ENCODE peak calls at places on chromosome 21, in ten cellular contexts. L, T, D, C, A, R, E, X, S and U are unnamed samples.

GRCh38 chr21:15326032-15326867 is 261.4 kb upstream of the NRIP1 start:
- DNase-seq in L (no peak), T (no peak), D (no peak), C (no peak), A (no peak), R (no peak), E (no peak), X (no peak), S (no peak), U (no peak)

GRCh38 chr21:21688877-21689276 is 690.7 kb downstream of the NCAM2 start:
- DNase-seq in L (no peak), T (peak), D (peak), C (peak), A (peak), R (peak), E (peak), X (no peak), S (no peak), U (no peak)

GRCh38 chr21:15706686-15707085 is 23.1 kb upstream of the USP25 start:
- DNase-seq in L (no peak), T (no peak), D (no peak), C (no peak), A (peak), R (peak), E (no peak), X (no peak), S (peak), U (no peak)

GRCh38 chr21:41399401-41399800 is 26.6 kb upstream of the MX1 start:
- DNase-seq in L (no peak), T (no peak), D (no peak), C (no peak), A (peak), R (no peak), E (no peak), X (no peak), S (no peak), U (no peak)

GRCh38 chr21:28337319-28337718 is 655.4 kb downstream of the LTN1 start:
- DNase-seq in L (no peak), T (no peak), D (no peak), C (no peak), A (peak), R (peak), E (no peak), X (no peak), S (peak), U (no peak)

GRCh38 chr21:33478858-33479678 is 706 bp downstream of the TMEM50B start:
- DNase-seq in L (peak), T (peak), D (peak), C (peak), A (peak), R (peak), E (peak), X (peak), S (peak), U (no peak)

GRCh38 chr21:16125274-16125673 is 395.5 kb downstream of the USP25 start:
- DNase-seq in L (no peak), T (no peak), D (no peak), C (no peak), A (no peak), R (no peak), E (no peak), X (no peak), S (no peak), U (no peak)

GRCh38 chr21:27681038-27681437 is 714.1 kb upstream of the ADAMTS5 start:
- DNase-seq in L (no peak), T (no peak), D (no peak), C (no peak), A (no peak), R (peak), E (no peak), X (no peak), S (peak), U (no peak)

GRCh38 chr21:34974162-34974981 is 74.7 kb downstream of the RUNX1 start:
- DNase-seq in L (no peak), T (no peak), D (no peak), C (no peak), A (no peak), R (no peak), E (no peak), X (no peak), S (no peak), U (no peak)

GRCh38 chr21:35025206-35026152 is 23.6 kb downstream of the RUNX1 start:
- DNase-seq in L (no peak), T (no peak), D (no peak), C (no peak), A (peak), R (no peak), E (no peak), X (no peak), S (no peak), U (no peak)

GRCh38 chr21:27700974-27701614 is 734.2 kb upstream of the ADAMTS5 start:
- DNase-seq in L (peak), T (peak), D (peak), C (peak), A (peak), R (peak), E (peak), X (peak), S (peak), U (no peak)

GRCh38 chr21:34843562-34843961 is 174.8 kb downstream of the CLIC6 start:
- DNase-seq in L (peak), T (peak), D (no peak), C (no peak), A (no peak), R (no peak), E (no peak), X (no peak), S (no peak), U (no peak)

GRCh38 chr21:16563795-16564194 is 834.0 kb downstream of the USP25 start:
- DNase-seq in L (no peak), T (no peak), D (peak), C (no peak), A (no peak), R (peak), E (peak), X (no peak), S (peak), U (no peak)

GRCh38 chr21:35254006-35254751 is 205.1 kb upstream of the RUNX1 start:
- DNase-seq in L (peak), T (peak), D (no peak), C (no peak), A (peak), R (peak), E (no peak), X (no peak), S (no peak), U (no peak)

GRCh38 chr21:39869141-39869818 is 2.0 kb downstream of the PCP4 start:
- DNase-seq in L (no peak), T (no peak), D (no peak), C (no peak), A (no peak), R (no peak), E (no peak), X (no peak), S (no peak), U (no peak)

GRCh38 chr21:41579692-41580091 is 71.7 kb upstream of the TMPRSS2 start:
- DNase-seq in L (no peak), T (no peak), D (no peak), C (no peak), A (no peak), R (no peak), E (no peak), X (no peak), S (no peak), U (no peak)

GRCh38 chr21:18951291-18952038 is 547.9 kb upstream of the TMPRSS15 start:
- DNase-seq in L (no peak), T (no peak), D (peak), C (peak), A (peak), R (peak), E (peak), X (no peak), S (no peak), U (no peak)

GRCh38 chr21:34992736-34993135 is 56.4 kb downstream of the RUNX1 start:
- DNase-seq in L (peak), T (peak), D (no peak), C (no peak), A (no peak), R (no peak), E (no peak), X (no peak), S (no peak), U (no peak)

GRCh38 chr21:15564907-15565306 is 164.9 kb upstream of the USP25 start:
- DNase-seq in L (no peak), T (no peak), D (no peak), C (no peak), A (no peak), R (no peak), E (no peak), X (no peak), S (no peak), U (no peak)

GRCh38 chr21:44299458-44300261 is at the start of gene PFKL:
- DNase-seq in L (no peak), T (peak), D (peak), C (peak), A (peak), R (peak), E (peak), X (peak), S (peak), U (no peak)

GRCh38 chr21:33587792-33588484 is 546 bp downstream of the DONSON start:
- DNase-seq in L (no peak), T (peak), D (peak), C (peak), A (peak), R (peak), E (peak), X (no peak), S (peak), U (no peak)

GRCh38 chr21:33236013-33236686 is 6.4 kb downstream of the IFNAR2 start:
- DNase-seq in L (no peak), T (no peak), D (no peak), C (no peak), A (no peak), R (no peak), E (no peak), X (no peak), S (no peak), U (no peak)

GRCh38 chr21:16709866-16710550 is 802.8 kb upstream of the CXADR start:
- DNase-seq in L (no peak), T (no peak), D (no peak), C (no peak), A (no peak), R (no peak), E (no peak), X (no peak), S (no peak), U (no peak)

GRCh38 chr21:21813295-21813694 is 815.1 kb downstream of the NCAM2 start:
- DNase-seq in L (no peak), T (no peak), D (no peak), C (no peak), A (no peak), R (no peak), E (no peak), X (no peak), S (no peak), U (no peak)

GRCh38 chr21:34889287-34889536 is 159.9 kb downstream of the RUNX1 start:
- DNase-seq in L (peak), T (peak), D (peak), C (peak), A (no peak), R (peak), E (peak), X (peak), S (peak), U (peak)

GRCh38 chr21:40243676-40244075 is 376.4 kb downstream of the PCP4 start:
- DNase-seq in L (no peak), T (no peak), D (peak), C (no peak), A (no peak), R (no peak), E (no peak), X (no peak), S (no peak), U (no peak)

GRCh38 chr21:25400427-25400826 is 206.9 kb downstream of the MRPL39 start:
- DNase-seq in L (no peak), T (no peak), D (no peak), C (no peak), A (no peak), R (no peak), E (no peak), X (no peak), S (no peak), U (no peak)
- TF ChIP-seq CTCF in L (no peak), T (no peak), D (no peak), C (no peak), A (no peak), R (no peak), E (no peak), X (no peak), S (no peak), U (no peak)

DNA sequence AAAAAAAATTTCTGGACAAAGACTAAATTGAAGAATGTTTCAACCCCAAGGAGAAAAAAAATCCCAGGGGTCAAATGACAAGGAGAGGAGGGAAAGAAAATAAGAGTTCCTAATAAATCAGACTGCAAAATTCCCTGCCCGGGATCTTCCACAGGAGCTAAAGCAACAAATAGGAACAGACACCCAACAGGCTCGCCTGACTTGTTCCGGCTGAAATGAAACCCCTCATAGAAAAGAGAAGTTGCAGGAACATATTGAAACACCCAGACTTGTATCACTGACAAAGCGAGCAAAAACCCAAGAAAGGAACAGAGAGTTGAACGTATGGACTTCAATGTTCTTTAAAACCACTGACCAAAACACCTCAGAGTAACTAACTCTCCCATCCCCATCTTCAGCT is 123.0 kb downstream of the TIAM1 start:
- DNase-seq in L (no peak), T (no peak), D (peak), C (no peak), A (no peak), R (no peak), E (no peak), X (no peak), S (no peak), U (no peak)
- TF ChIP-seq CTCF in L (no peak), T (no peak), D (no peak), C (no peak), A (no peak), R (no peak), E (no peak), X (no peak), S (no peak), U (no peak)

DNA sequence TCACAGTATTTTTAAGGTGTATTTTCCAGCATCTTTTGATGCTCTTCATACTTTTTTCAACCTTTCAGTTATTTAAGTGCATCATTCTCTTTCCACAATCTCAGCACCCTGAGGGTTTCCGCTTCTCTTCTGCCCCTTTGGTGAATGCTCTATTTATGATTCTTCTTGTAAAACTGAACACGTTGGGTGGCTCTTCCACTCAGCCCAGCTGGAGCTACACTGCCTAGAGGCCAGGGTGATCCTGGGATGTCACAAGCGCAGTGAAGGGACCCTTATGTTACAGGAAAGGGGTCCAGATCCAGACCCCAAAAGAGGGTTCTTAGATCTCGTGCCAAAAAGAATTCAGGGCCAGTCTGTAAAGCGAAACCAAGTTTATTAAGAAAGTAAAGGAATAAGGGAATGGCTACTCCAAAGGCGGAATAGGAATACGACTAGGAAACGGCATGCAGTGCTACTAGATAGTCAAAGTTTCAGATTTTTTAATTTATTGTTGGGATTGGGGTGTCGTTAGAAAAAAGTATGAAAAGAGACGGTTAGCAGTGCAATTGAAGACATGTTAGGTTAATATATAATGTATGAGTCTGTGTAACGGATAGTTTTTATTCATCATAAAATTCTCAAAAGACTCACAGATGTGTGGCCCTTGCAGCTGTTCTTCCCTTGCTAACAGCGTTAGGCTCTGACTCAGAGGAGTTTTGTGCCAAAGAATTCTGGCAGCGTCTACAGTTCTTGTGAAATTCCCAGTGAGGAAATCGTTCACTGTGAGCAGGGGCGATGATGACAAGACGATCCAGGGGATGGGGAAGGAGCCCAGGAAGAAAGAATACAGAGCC is 14.4 kb upstream of the ERVH48-1 start:
- DNase-seq in L (peak), T (peak), D (no peak), C (no peak), A (peak), R (peak), E (peak), X (peak), S (peak), U (no peak)
- TF ChIP-seq CTCF in L (no peak), T (no peak), D (no peak), C (no peak), A (no peak), R (no peak), E (no peak), X (no peak), S (no peak), U (no peak)

GRCh38 chr21:45640888-45641479 is 2.5 kb upstream of the PCBP3 start:
- DNase-seq in L (no peak), T (no peak), D (no peak), C (peak), A (no peak), R (peak), E (peak), X (peak), S (no peak), U (no peak)
- TF ChIP-seq CTCF in L (no peak), T (no peak), D (no peak), C (no peak), A (no peak), R (no peak), E (no peak), X (peak), S (no peak), U (no peak)

GRCh38 chr21:37257967-37258877 is 8.9 kb downstream of the VPS26C start:
- DNase-seq in L (peak), T (peak), D (peak), C (peak), A (peak), R (peak), E (peak), X (peak), S (peak), U (no peak)
- TF ChIP-seq CTCF in L (no peak), T (no peak), D (no peak), C (no peak), A (no peak), R (no peak), E (no peak), X (no peak), S (peak), U (peak)

DNA sequence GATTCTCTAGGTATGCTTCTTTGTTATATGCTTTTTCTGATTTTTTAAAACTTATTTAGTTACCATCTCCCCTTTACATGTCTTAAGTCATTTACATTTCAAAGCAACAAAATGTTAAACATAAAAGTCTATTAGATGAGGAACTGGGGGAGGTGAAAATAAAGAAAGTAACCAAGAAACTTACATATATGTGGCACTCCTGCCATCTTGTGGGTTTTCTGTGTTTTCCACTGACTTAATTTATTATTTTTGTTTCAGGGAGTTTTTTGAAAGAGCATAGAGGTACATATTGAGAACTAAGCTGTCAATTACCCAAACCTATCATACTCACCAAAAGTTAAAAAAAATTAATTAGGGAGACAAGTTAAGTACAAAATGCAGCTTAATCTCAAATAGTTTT is 1531.1 kb downstream of the MRPL39 start:
- DNase-seq in L (no peak), T (no peak), D (no peak), C (no peak), A (peak), R (peak), E (no peak), X (no peak), S (peak), U (no peak)
- TF ChIP-seq CTCF in L (no peak), T (no peak), D (no peak), C (no peak), A (no peak), R (peak), E (no peak), X (peak), S (no peak), U (no peak)

GRCh38 chr21:38669186-38669585 is 136.5 kb upstream of the ETS2 start:
- DNase-seq in L (no peak), T (no peak), D (no peak), C (peak), A (peak), R (peak), E (no peak), X (no peak), S (peak), U (no peak)
- TF ChIP-seq CTCF in L (no peak), T (no peak), D (peak), C (no peak), A (peak), R (peak), E (no peak), X (peak), S (peak), U (peak)